ENCODE peak calls at places on chromosomes 11 and 22, in nine cellular contexts. D is neuronal stem cell; U is effector memory CD4-positive, alpha-beta T cell; A is mammary epithelial cell; H is lower lobe of right lung; J is CD8-positive, alpha-beta memory T cell; E is AG04450; N is uterus; Y is esophagus squamous epithelium. W is an unnamed sample.

GRCh38 chr11:130601141-130601540 is 152.7 kb downstream of the ADAMTS15 start:
- DNase-seq in D (no peak), U (no peak), A (no peak), H (no peak), J (no peak), E (no peak), N (peak), Y (no peak), W (peak)

GRCh38 chr22:43998865-43999264 is 25.2 kb upstream of the PARVB start:
- DNase-seq in D (no peak), U (no peak), A (no peak), H (peak), J (no peak), E (no peak), N (no peak), Y (no peak), W (no peak)

GRCh38 chr11:35815556-35816315 is 128.1 kb upstream of the LDLRAD3 start:
- DNase-seq in D (no peak), U (no peak), A (no peak), H (no peak), J (no peak), E (no peak), N (peak), Y (no peak), W (no peak)

GRCh38 chr22:44668190-44668885 is 33.7 kb upstream of the PRR5 start:
- DNase-seq in D (peak), U (peak), A (no peak), H (peak), J (peak), E (no peak), N (no peak), Y (no peak), W (no peak)

GRCh38 chr11:129959687-129960086 is 42.9 kb downstream of the PRDM10 start:
- DNase-seq in D (no peak), U (no peak), A (no peak), H (no peak), J (no peak), E (no peak), N (no peak), Y (no peak), W (no peak)

GRCh38 chr11:130909650-130910049 is 6.6 kb downstream of the SNX19 start:
- DNase-seq in D (no peak), U (no peak), A (peak), H (no peak), J (no peak), E (peak), N (no peak), Y (no peak), W (no peak)

GRCh38 chr11:79400717-79401330 is 40.0 kb downstream of the TENM4 start:
- DNase-seq in D (peak), U (no peak), A (peak), H (peak), J (no peak), E (no peak), N (no peak), Y (no peak), W (no peak)

GRCh38 chr11:119832536-119832935 is 103.5 kb upstream of the NECTIN1 start:
- DNase-seq in D (no peak), U (no peak), A (no peak), H (peak), J (no peak), E (no peak), N (no peak), Y (no peak), W (peak)

GRCh38 chr22:20964090-20964798 is 2.8 kb upstream of the AIFM3 start:
- DNase-seq in D (no peak), U (no peak), A (no peak), H (no peak), J (no peak), E (no peak), N (no peak), Y (no peak), W (no peak)

GRCh38 chr11:10490398-10491232 is 35.6 kb downstream of the AMPD3 start:
- DNase-seq in D (peak), U (no peak), A (peak), H (peak), J (no peak), E (peak), N (peak), Y (no peak), W (peak)

GRCh38 chr22:30982501-30982900 is 13.4 kb downstream of the TUG1 start:
- DNase-seq in D (no peak), U (no peak), A (no peak), H (no peak), J (no peak), E (no peak), N (no peak), Y (no peak), W (no peak)

GRCh38 chr22:23269441-23270211 is 89.3 kb downstream of the BCR start:
- DNase-seq in D (no peak), U (no peak), A (no peak), H (no peak), J (no peak), E (no peak), N (no peak), Y (no peak), W (no peak)

GRCh38 chr11:119777940-119778339 is 48.9 kb upstream of the NECTIN1 start:
- DNase-seq in D (no peak), U (no peak), A (no peak), H (no peak), J (no peak), E (no peak), N (no peak), Y (no peak), W (no peak)

DNA sequence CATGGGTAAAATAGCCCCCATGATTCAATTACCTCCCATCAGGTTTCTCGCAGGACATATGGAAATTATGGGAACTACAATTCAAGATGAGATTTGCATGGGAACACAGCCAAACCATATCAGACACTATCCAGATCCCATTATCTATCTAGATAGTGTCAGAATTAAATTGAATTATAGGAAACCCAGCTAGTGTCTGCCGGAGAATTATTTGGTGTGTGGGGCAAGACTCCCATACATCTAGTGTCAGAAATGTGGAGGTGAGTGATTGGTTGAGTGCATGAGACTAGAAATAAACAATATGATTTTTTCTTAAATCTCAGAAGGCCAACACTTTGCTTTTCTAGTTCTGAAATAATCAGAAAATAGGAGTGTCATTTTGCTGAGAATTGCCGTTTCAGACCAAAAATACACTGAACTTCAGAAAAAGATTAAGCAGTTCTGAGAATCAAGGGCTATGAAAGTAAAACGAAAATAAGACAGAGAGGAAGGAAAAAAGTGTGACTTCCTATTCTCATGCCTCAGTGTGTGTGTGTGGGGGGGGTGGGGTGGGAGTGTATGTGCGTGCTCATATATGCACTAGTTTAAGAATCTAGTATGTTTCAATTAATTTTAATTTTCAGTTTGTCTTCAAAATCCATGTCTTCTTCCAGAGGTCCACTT is 21.3 kb downstream of the CASP12 start:
- DNase-seq in D (no peak), U (no peak), A (no peak), H (no peak), J (peak), E (no peak), N (no peak), Y (no peak), W (no peak)
- H3K4me3 ChIP-seq in D (no peak), U (peak), A (no peak), H (no peak), J (peak), E (no peak), N (no peak), Y (no peak), W (no peak)

DNA sequence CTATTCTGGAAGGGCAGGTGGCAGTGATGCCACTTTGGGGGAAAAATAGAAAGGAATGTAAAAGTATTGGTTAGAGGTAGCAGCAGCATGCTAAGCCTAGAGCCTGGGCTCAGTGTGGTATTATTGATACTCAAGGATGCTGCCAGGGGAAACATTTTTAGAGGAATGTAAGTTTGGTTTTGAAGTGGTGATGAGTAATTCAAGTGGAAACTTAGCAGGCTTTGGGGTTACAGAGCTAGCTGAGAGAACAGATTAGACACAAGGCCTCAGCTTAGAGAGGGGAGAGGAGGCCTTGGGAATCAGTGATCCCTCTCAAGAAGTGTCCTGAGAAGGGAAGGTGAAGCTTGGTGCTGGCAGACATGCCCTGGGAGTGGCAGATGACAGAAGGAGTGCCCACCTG is 32.9 kb upstream of the DDI1 start:
- DNase-seq in D (no peak), U (no peak), A (peak), H (no peak), J (no peak), E (no peak), N (no peak), Y (no peak), W (no peak)
- H3K4me3 ChIP-seq in D (no peak), U (no peak), A (no peak), H (no peak), J (no peak), E (no peak), N (no peak), Y (no peak), W (no peak)

GRCh38 chr11:1523779-1524178 is 37.2 kb upstream of the MOB2 start:
- DNase-seq in D (no peak), U (no peak), A (no peak), H (no peak), J (no peak), E (no peak), N (no peak), Y (no peak), W (no peak)
- H3K4me3 ChIP-seq in D (no peak), U (no peak), A (no peak), H (no peak), J (no peak), E (no peak), N (no peak), Y (no peak), W (no peak)

DNA sequence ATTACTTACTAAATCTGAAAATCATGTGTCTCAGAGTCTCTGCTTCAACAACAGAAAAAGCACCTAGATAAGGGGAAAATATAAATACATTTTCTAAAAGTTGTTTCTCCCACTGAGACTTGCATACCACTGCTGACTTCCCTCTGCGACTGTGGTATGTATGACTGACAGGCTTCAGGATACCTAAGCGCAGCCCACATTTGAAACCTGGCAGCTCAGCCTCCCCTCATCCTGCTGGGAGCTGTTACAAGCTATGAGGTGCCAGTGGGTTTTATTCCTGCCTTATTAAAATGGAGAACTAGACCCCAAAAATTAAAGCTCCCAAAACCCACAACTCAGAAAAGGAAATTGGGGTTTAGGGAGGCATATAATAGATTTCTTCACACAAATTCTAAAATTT is 133.6 kb downstream of the RAB38 start:
- DNase-seq in D (no peak), U (no peak), A (no peak), H (no peak), J (no peak), E (no peak), N (no peak), Y (no peak), W (no peak)
- H3K4me3 ChIP-seq in D (no peak), U (no peak), A (no peak), H (no peak), J (no peak), E (no peak), N (no peak), Y (no peak), W (no peak)

GRCh38 chr11:1937616-1938342 is 9.4 kb upstream of the MRPL23 start:
- DNase-seq in D (no peak), U (no peak), A (no peak), H (peak), J (no peak), E (no peak), N (no peak), Y (no peak), W (no peak)

GRCh38 chr11:1936781-1937615 is 10.1 kb upstream of the MRPL23 start:
- DNase-seq in D (no peak), U (no peak), A (no peak), H (peak), J (no peak), E (no peak), N (peak), Y (no peak), W (no peak)

GRCh38 chr11:1938343-1939005 is 8.7 kb upstream of the MRPL23 start:
- DNase-seq in D (no peak), U (no peak), A (no peak), H (peak), J (no peak), E (no peak), N (peak), Y (no peak), W (no peak)

GRCh38 chr11:1936072-1936780 is 10.9 kb upstream of the MRPL23 start:
- DNase-seq in D (no peak), U (no peak), A (no peak), H (peak), J (no peak), E (no peak), N (peak), Y (no peak), W (no peak)

GRCh38 chr11:1939006-1939626 is 8.0 kb upstream of the MRPL23 start:
- DNase-seq in D (no peak), U (no peak), A (no peak), H (no peak), J (no peak), E (no peak), N (peak), Y (no peak), W (no peak)
- H3K4me3 ChIP-seq in D (no peak), U (no peak), A (no peak), H (no peak), J (no peak), E (no peak), N (no peak), Y (no peak), W (no peak)

GRCh38 chr11:123576082-123576481 is 78.3 kb downstream of the SCN3B start:
- DNase-seq in D (no peak), U (no peak), A (no peak), H (no peak), J (no peak), E (no peak), N (no peak), Y (no peak), W (no peak)
- H3K4me3 ChIP-seq in D (no peak), U (no peak), A (no peak), H (no peak), J (no peak), E (no peak), N (no peak), Y (no peak), W (no peak)